ENCODE peak calls at places on chromosomes 3 and 15, in four cellular contexts. A is RKO, T is heart right ventricle, B is GM18507. U is an unnamed sample.

GRCh38 chr15:100787567-100787941 is 92.1 kb upstream of the ALDH1A3 start:
- DNase-seq in B (no peak), A (no peak), T (no peak), U (no peak)

GRCh38 chr15:46293550-46293949 is 658.7 kb downstream of the SQOR start:
- DNase-seq in A (no peak), T (no peak), B (no peak), U (no peak)

GRCh38 chr3:133926736-133927542 is 31.3 kb upstream of the RAB6B start:
- DNase-seq in A (no peak), T (no peak), B (no peak), U (no peak)

GRCh38 chr15:66131831-66132230 is 121.7 kb downstream of the MEGF11 start:
- DNase-seq in B (no peak), T (no peak), A (no peak), U (no peak)

GRCh38 chr3:120147072-120147871 is 53.0 kb upstream of the GSK3B start:
- DNase-seq in B (no peak), T (no peak), A (no peak), U (no peak)

GRCh38 chr15:48563944-48564343 is 81.6 kb downstream of the FBN1 start:
- DNase-seq in A (no peak), T (no peak), B (no peak), U (no peak)

GRCh38 chr3:132268956-132269355 is 48.3 kb upstream of the ACP3 start:
- DNase-seq in T (no peak), A (peak), B (no peak), U (no peak)

GRCh38 chr3:105614288-105615030 is 247.8 kb downstream of the ALCAM start:
- DNase-seq in T (no peak), A (no peak), B (no peak), U (no peak)

GRCh38 chr3:14235896-14236295 is 57.3 kb downstream of the LSM3 start:
- DNase-seq in A (no peak), T (peak), B (no peak), U (no peak)

GRCh38 chr3:158739078-158739477 is 6.8 kb upstream of the RARRES1 start:
- DNase-seq in A (no peak), T (no peak), B (no peak), U (no peak)

GRCh38 chr3:129276385-129276784 is 2.3 kb upstream of the HMCES start:
- DNase-seq in B (peak), T (no peak), A (no peak), U (peak)

GRCh38 chr15:80496101-80496500 is 91.9 kb downstream of the ARNT2 start:
- DNase-seq in T (no peak), A (no peak), B (no peak), U (no peak)

GRCh38 chr3:51734572-51734907 is 27.7 kb downstream of the GRM2 start:
- DNase-seq in T (no peak), B (no peak), A (no peak), U (no peak)

GRCh38 chr3:146783446-146783845 is 178.3 kb upstream of the PLSCR5 start:
- DNase-seq in T (no peak), A (no peak), B (no peak), U (no peak)

GRCh38 chr3:8643693-8644365 is 769 bp downstream of the SSUH2 start:
- DNase-seq in A (no peak), T (no peak), B (no peak), U (no peak)

GRCh38 chr3:5349343-5349742 is 161.8 kb downstream of the EDEM1 start:
- DNase-seq in T (no peak), B (no peak), A (no peak), U (no peak)

GRCh38 chr3:43962043-43962442 is 271.3 kb downstream of the ABHD5 start:
- DNase-seq in A (no peak), B (no peak), T (no peak), U (no peak)

GRCh38 chr3:55189359-55189801 is 261.5 kb upstream of the LRTM1 start:
- DNase-seq in T (peak), A (no peak), B (no peak), U (no peak)

GRCh38 chr3:38646062-38646461 is 3.4 kb downstream of the SCN5A start:
- DNase-seq in T (no peak), B (no peak), A (no peak), U (no peak)

GRCh38 chr3:21294768-21295167 is 456.2 kb downstream of the ZNF385D start:
- DNase-seq in B (no peak), A (no peak), T (no peak), U (no peak)

GRCh38 chr3:42819351-42819965 is 10.2 kb downstream of the ACKR2 start:
- DNase-seq in B (no peak), T (no peak), A (peak), U (no peak)

GRCh38 chr3:148146947-148147346 is 550.8 kb upstream of the AGTR1 start:
- DNase-seq in A (no peak), B (no peak), T (no peak), U (no peak)

GRCh38 chr3:127822166-127822835 is at the start of gene MGLL:
- DNase-seq in T (peak), A (peak), B (no peak), U (no peak)

GRCh38 chr3:25556504-25556903 is 108.2 kb downstream of the TOP2B start:
- DNase-seq in A (no peak), T (no peak), B (no peak), U (no peak)

GRCh38 chr3:12875857-12876451 is 34.6 kb upstream of the RPL32 start:
- DNase-seq in A (no peak), B (no peak), T (peak), U (no peak)

U was measured in GM12892.